ENCODE peak calls at places on chromosomes 4 and X, in six cellular contexts. X, M, S, P, H and G are unnamed samples.

GRCh38 chr4:180618396-180618795 is 1624.8 kb upstream of the TENM3 start:
- DNase-seq in X (no peak), M (no peak), S (no peak), P (no peak), H (no peak), G (peak)

GRCh38 chrX:72475952-72476668 is 96.5 kb downstream of the HDAC8 start:
- DNase-seq in X (no peak), M (no peak), S (no peak), P (no peak), H (no peak), G (no peak)

GRCh38 chr4:102343964-102344519 is 1.2 kb downstream of the SLC39A8 start:
- DNase-seq in X (no peak), M (no peak), S (no peak), P (no peak), H (no peak), G (peak)

GRCh38 chr4:76011018-76011670 is 3.8 kb upstream of the CXCL9 start:
- DNase-seq in X (no peak), M (no peak), S (no peak), P (no peak), H (no peak), G (no peak)

GRCh38 chr4:35447474-35447873 is 796.8 kb downstream of the ARAP2 start:
- DNase-seq in X (no peak), M (no peak), S (no peak), P (no peak), H (no peak), G (no peak)

GRCh38 chr4:16264798-16265197 is 38.5 kb upstream of the TAPT1 start:
- DNase-seq in X (peak), M (no peak), S (no peak), P (no peak), H (no peak), G (peak)

GRCh38 chr4:7582313-7583096 is 147.8 kb upstream of the PSAPL1 start:
- DNase-seq in X (no peak), M (no peak), S (no peak), P (no peak), H (no peak), G (no peak)

GRCh38 chr4:60863442-60863841 is 336.7 kb upstream of the ADGRL3 start:
- DNase-seq in X (no peak), M (no peak), S (no peak), P (no peak), H (no peak), G (no peak)

GRCh38 chr4:128461300-128462103 is 173.9 kb upstream of the PGRMC2 start:
- DNase-seq in X (peak), M (no peak), S (no peak), P (no peak), H (peak), G (no peak)

GRCh38 chr4:7044415-7044930 is 1.3 kb downstream of the TADA2B start:
- DNase-seq in X (no peak), M (no peak), S (no peak), P (no peak), H (no peak), G (no peak)